ENCODE peak calls at places on chromosomes 3 and 15, in eight cellular contexts. P is activated gamma-delta T cell treated with Interleukin-2 at 50 U/mL for 16 hours; X is NCI-H1930; J is D341Med; Y is activated naive CD4-positive, alpha-beta T cell; Z is GM12892; N is HFFc6; M is caudate nucleus. H is an unnamed sample.

GRCh38 chr15:73583568-73583967 is 49.6 kb downstream of the NPTN start:
- DNase-seq in P (no peak), X (no peak), J (no peak), Y (no peak), Z (no peak), N (no peak), M (no peak), H (no peak)

GRCh38 chr3:146502887-146503458 is 33.6 kb upstream of the PLSCR2 start:
- DNase-seq in P (no peak), X (no peak), J (no peak), Y (no peak), Z (no peak), N (no peak), M (no peak), H (no peak)

GRCh38 chr3:120081719-120082118 is 12.5 kb downstream of the GSK3B start:
- DNase-seq in P (no peak), X (no peak), J (no peak), Y (no peak), Z (no peak), N (no peak), M (no peak), H (no peak)

GRCh38 chr3:124609402-124609801 is 120.8 kb upstream of the UMPS start:
- DNase-seq in P (no peak), X (no peak), J (no peak), Y (no peak), Z (no peak), N (no peak), M (no peak), H (no peak)

GRCh38 chr15:67240235-67241131 is 14.0 kb downstream of the AAGAB start:
- DNase-seq in P (peak), X (no peak), J (peak), Y (no peak), Z (no peak), N (no peak), M (no peak), H (no peak)

GRCh38 chr3:167728176-167728575 is 6.5 kb downstream of the PDCD10 start:
- DNase-seq in P (no peak), X (no peak), J (no peak), Y (no peak), Z (no peak), N (peak), M (no peak), H (no peak)

GRCh38 chr3:37040231-37040630 is 46.9 kb downstream of the MLH1 start:
- DNase-seq in P (no peak), X (no peak), J (no peak), Y (no peak), Z (no peak), N (peak), M (no peak), H (no peak)

GRCh38 chr15:20356444-20357138 is 185.0 kb downstream of the GOLGA6L6 start:
- DNase-seq in P (peak), X (no peak), J (peak), Y (no peak), Z (no peak), N (no peak), M (no peak), H (peak)

GRCh38 chr3:43923101-43923979 is 232.6 kb downstream of the ABHD5 start:
- DNase-seq in P (no peak), X (no peak), J (no peak), Y (no peak), Z (no peak), N (no peak), M (no peak), H (no peak)

GRCh38 chr3:46907960-46908293 is 30.4 kb downstream of the PTH1R start:
- DNase-seq in P (no peak), X (no peak), J (no peak), Y (no peak), Z (no peak), N (no peak), M (no peak), H (no peak)

GRCh38 chr3:64266983-64267382 is 41.7 kb upstream of the PRICKLE2 start:
- DNase-seq in P (no peak), X (no peak), J (no peak), Y (no peak), Z (no peak), N (no peak), M (no peak), H (no peak)

GRCh38 chr15:58229297-58229768 is 91.2 kb downstream of the AQP9 start:
- DNase-seq in P (no peak), X (no peak), J (no peak), Y (no peak), Z (no peak), N (peak), M (peak), H (no peak)

GRCh38 chr3:111803123-111803593 is 55.9 kb upstream of the PHLDB2 start:
- DNase-seq in P (no peak), X (no peak), J (no peak), Y (no peak), Z (no peak), N (peak), M (no peak), H (no peak)

GRCh38 chr15:40766194-40766830 is 2.4 kb downstream of the GCHFR start:
- DNase-seq in P (no peak), X (no peak), J (peak), Y (no peak), Z (no peak), N (peak), M (no peak), H (no peak)

GRCh38 chr3:78867409-78868372 is 900.1 kb downstream of the ROBO1 start:
- DNase-seq in P (no peak), X (peak), J (no peak), Y (no peak), Z (no peak), N (peak), M (no peak), H (no peak)

GRCh38 chr15:88810449-88810848 is 7.2 kb downstream of the ACAN start:
- DNase-seq in P (no peak), X (no peak), J (no peak), Y (no peak), Z (no peak), N (peak), M (no peak), H (no peak)

GRCh38 chr3:110795163-110795562 is 276.5 kb upstream of the NECTIN3 start:
- DNase-seq in P (no peak), X (no peak), J (no peak), Y (no peak), Z (no peak), N (no peak), M (no peak), H (no peak)

GRCh38 chr3:197501496-197501878 is 54.3 kb downstream of the BDH1 start:
- DNase-seq in P (no peak), X (no peak), J (no peak), Y (no peak), Z (no peak), N (no peak), M (no peak), H (no peak)

GRCh38 chr15:59174161-59174845 is 32.3 kb upstream of the LDHAL6B start:
- DNase-seq in P (no peak), X (no peak), J (no peak), Y (no peak), Z (no peak), N (no peak), M (no peak), H (no peak)

GRCh38 chr3:106208266-106208665 is 339.5 kb upstream of the CBLB start:
- DNase-seq in P (no peak), X (no peak), J (no peak), Y (no peak), Z (no peak), N (no peak), M (no peak), H (no peak)

GRCh38 chr15:92091155-92091734 is 237.7 kb downstream of the SLCO3A1 start:
- DNase-seq in P (no peak), X (peak), J (peak), Y (no peak), Z (no peak), N (no peak), M (peak), H (peak)

GRCh38 chr3:137768021-137768360 is 3.9 kb downstream of the SOX14 start:
- DNase-seq in P (no peak), X (no peak), J (no peak), Y (no peak), Z (no peak), N (no peak), M (no peak), H (no peak)

GRCh38 chr15:50251638-50252182 is 13.8 kb downstream of the HDC start:
- DNase-seq in P (no peak), X (no peak), J (no peak), Y (no peak), Z (no peak), N (no peak), M (no peak), H (no peak)

GRCh38 chr3:76021376-76021775 is 236.0 kb upstream of the ZNF717 start:
- DNase-seq in P (no peak), X (no peak), J (no peak), Y (no peak), Z (no peak), N (no peak), M (no peak), H (no peak)

GRCh38 chr3:149224736-149225594 is 3.3 kb upstream of the CP start:
- DNase-seq in P (no peak), X (no peak), J (no peak), Y (no peak), Z (peak), N (peak), M (no peak), H (no peak)

GRCh38 chr15:38316311-38316710 is 63.7 kb downstream of the SPRED1 start:
- DNase-seq in P (no peak), X (no peak), J (no peak), Y (no peak), Z (no peak), N (peak), M (no peak), H (no peak)

GRCh38 chr3:42831321-42831713 is 22.1 kb downstream of the ACKR2 start:
- DNase-seq in P (peak), X (peak), J (peak), Y (peak), Z (no peak), N (peak), M (peak), H (peak)

GRCh38 chr3:5218815-5219214 is 31.3 kb downstream of the EDEM1 start:
- DNase-seq in P (no peak), X (no peak), J (no peak), Y (no peak), Z (no peak), N (no peak), M (no peak), H (no peak)